ENCODE peak calls at places on chromosomes 7 and 10, in nine cellular contexts. C is sigmoid colon, B is ovary, U is body of pancreas, X is heart left ventricle, O is lower leg skin, A is suprapubic skin, Q is uterus, D is A549. P is an unnamed sample.

GRCh38 chr7:99424932-99425730 is 13.5 kb downstream of the PTCD1 start:
- DNase-seq in C (no peak), B (no peak), U (no peak), X (no peak), O (no peak), A (peak; percentile 77), Q (no peak), D (no peak), P (no peak)

GRCh38 chr7:29265208-29265923 is 70.8 kb downstream of the CHN2 start:
- DNase-seq in C (no peak), B (no peak), U (peak; percentile 32), X (no peak), O (no peak), A (no peak), Q (no peak), D (no peak), P (no peak)

GRCh38 chr7:76063114-76063513 is 15.2 kb downstream of the MDH2 start:
- DNase-seq in C (no peak), B (no peak), U (no peak), X (no peak), O (no peak), A (no peak), Q (no peak), D (no peak), P (no peak)

GRCh38 chr7:5824297-5824610 is 42.8 kb upstream of the RNF216 start:
- DNase-seq in C (no peak), B (no peak), U (no peak), X (no peak), O (no peak), A (no peak), Q (no peak), D (no peak), P (no peak)

GRCh38 chr7:16063241-16063640 is 358.1 kb downstream of the CRPPA start:
- DNase-seq in C (no peak), B (no peak), U (no peak), X (no peak), O (no peak), A (no peak), Q (no peak), D (no peak), P (no peak)

GRCh38 chr10:14815681-14816080 is 22.2 kb downstream of the CDNF start:
- DNase-seq in C (no peak), B (no peak), U (no peak), X (no peak), O (no peak), A (no peak), Q (no peak), D (no peak), P (no peak)

GRCh38 chr7:126574276-126574675 is 678.5 kb downstream of the GRM8 start:
- DNase-seq in C (no peak), B (no peak), U (no peak), X (no peak), O (no peak), A (no peak), Q (no peak), D (peak; percentile 15), P (no peak)

GRCh38 chr10:46096909-46097575 is 51.0 kb upstream of the MSMB start:
- DNase-seq in C (no peak), B (no peak), U (no peak), X (no peak), O (no peak), A (no peak), Q (no peak), D (no peak), P (no peak)

GRCh38 chr10:30897045-30897444 is 134.6 kb downstream of the ZNF438 start:
- DNase-seq in C (no peak), B (no peak), U (no peak), X (no peak), O (no peak), A (no peak), Q (no peak), D (no peak), P (no peak)

GRCh38 chr10:74153676-74154075 is 2.7 kb downstream of the ADK start:
- DNase-seq in C (no peak), B (no peak), U (no peak), X (no peak), O (no peak), A (no peak), Q (no peak), D (no peak), P (no peak)

GRCh38 chr10:86163522-86164215 is 202.9 kb downstream of the GRID1 start:
- DNase-seq in C (peak; percentile 44), B (no peak), U (no peak), X (no peak), O (peak; percentile 56), A (peak; percentile 52), Q (no peak), D (no peak), P (no peak)

DNA sequence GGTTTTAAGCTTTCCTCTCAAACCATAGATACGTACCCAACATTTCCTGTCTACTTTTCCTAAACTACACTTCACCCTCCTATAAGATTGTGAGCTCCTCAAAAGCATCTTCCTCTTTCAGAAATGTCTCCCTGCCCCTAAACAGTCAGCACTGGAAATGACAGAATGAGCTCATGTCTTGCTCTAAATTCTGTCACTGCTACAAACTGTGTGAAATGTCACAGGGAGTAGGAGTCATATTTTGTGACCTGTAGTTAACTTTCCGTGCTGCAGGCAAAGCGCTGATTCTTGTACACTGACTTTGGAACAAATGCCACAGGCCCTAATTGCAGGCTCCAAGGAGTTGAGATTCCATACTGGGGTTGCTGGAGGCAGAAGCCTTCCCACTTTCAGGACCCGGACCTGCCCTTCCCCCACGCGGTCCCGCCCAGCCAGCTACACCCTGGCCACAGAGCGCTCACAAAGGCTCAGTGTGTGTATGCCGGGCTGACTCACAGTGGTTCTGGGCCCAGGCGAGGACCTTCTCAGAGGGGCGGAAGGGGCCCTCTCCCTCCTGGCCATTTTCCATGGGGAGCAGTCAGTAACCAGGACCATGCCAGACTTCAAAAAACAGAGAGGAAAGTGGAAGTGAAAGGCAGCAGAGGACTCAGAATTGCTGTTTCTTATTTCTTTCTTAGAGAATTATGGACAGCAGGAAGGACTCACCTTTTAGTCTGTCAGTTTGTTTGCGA is 24.1 kb downstream of the SCD start:
- DNase-seq in C (peak; percentile 85), B (peak; percentile 54), U (peak; percentile 78), X (peak; percentile 62), O (peak; percentile 96), A (peak; percentile 92), Q (peak; percentile 28), D (peak; percentile 89), P (peak; percentile 94)
- TF ChIP-seq POLR2A in C (no peak), B (no peak), U (no peak), X (no peak), O (no peak), A (no peak), Q (no peak), D (peak; percentile 38), P (no peak)

DNA sequence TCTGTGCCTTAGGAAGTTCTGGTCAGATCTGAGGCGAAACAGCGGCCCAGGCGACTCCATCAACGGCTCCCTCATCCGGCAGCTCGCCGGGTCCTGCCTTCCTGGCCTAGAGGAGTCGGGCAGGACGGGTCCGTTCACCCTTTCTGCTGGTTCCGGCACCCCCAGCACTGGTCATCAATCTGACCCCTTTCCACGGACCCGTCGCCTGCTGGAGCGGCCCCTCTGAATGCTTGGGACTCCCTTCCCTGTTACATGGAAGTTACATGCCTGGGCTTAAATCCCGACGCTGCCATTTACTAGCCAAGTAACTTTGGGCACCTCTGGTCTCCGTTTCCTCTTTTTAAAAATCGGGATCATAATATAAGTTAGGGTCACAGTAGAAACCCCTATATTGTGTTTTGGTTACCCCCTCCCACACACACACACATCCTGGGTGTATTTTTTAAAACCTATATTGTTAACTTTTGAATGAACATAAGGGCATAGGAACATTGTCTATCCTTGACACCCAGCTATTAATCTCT is 607 bp upstream of the GGCT start:
- DNase-seq in C (no peak), B (no peak), U (no peak), X (no peak), O (no peak), A (no peak), Q (no peak), D (no peak), P (no peak)
- TF ChIP-seq POLR2A in C (no peak), B (no peak), U (no peak), X (no peak), O (no peak), A (no peak), Q (no peak), D (no peak), P (no peak)

GRCh38 chr10:51057925-51058324 is 16.4 kb upstream of the PRKG1 start:
- DNase-seq in C (no peak), B (no peak), U (no peak), X (no peak), O (no peak), A (no peak), Q (no peak), D (no peak), P (no peak)

GRCh38 chr10:51063166-51063565 is 11.1 kb upstream of the PRKG1 start:
- DNase-seq in C (no peak), B (no peak), U (no peak), X (no peak), O (no peak), A (no peak), Q (no peak), D (no peak), P (no peak)

DNA sequence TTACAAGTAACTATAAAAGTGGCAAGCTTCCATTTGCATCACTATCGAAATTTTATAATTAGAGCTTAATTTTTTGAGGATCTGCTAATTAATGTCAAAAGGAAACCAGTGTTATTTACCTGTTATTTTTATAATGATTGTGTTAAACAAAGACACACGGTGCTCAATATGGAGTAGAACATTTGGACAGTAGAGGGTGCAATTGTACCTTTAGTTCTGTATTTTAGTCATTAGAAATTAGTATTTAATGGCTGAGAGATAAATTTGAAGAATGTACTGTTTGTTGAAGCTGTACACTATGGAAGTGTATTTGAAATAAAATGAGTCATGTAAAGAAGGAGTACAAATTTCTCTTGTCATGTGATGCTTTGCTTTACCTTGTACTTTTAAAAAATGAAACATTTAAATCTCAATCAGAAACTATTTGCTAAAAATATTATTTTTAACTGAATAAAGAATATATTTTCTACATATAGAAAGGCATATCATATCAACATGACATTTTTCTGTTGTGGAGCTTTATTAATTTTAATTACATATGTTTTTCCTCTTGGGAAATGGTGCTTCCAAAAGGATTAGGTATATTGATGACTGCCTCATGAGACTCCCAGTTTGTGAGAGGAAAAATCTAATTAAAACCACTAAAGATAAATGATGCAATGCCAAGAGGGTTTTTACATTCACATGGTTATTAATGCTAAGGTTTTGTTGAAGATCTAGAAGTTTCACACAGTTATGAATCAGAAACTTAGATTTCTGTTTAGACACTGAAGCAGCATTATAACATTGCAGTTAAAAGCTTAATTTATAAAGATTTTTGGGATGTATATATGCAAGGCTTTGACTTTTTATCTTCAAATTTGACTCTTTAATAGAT is 10.4 kb upstream of the PRKG1 start:
- DNase-seq in C (no peak), B (no peak), U (no peak), X (no peak), O (no peak), A (no peak), Q (no peak), D (peak; percentile 28), P (no peak)
- TF ChIP-seq POLR2A in C (no peak), B (no peak), U (no peak), X (no peak), O (no peak), A (no peak), Q (no peak), D (no peak), P (no peak)

DNA sequence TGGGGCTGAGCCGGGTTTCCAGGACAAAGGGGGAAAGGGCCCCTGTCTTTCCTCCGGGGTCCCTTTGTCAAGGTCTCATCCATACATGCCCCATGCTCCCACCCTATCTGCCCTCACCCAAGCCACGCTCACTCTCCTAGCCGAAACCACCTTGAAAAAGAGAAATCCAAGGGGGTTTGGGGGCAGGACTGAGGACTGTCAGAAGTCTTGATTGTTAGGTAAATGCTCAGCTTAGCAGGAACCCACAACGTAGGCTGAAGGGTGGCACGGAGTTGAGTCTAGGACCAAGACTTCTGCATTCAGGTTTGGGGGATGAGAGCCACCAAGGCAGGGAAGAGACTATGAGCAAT is 719 bp upstream of the PGAM2 start:
- DNase-seq in C (no peak), B (peak; percentile 4), U (no peak), X (no peak), O (no peak), A (peak; percentile 72), Q (no peak), D (no peak), P (no peak)
- TF ChIP-seq POLR2A in C (no peak), B (no peak), U (no peak), X (no peak), O (no peak), A (no peak), Q (no peak), D (no peak), P (no peak)

P was measured in breast epithelium.